ENCODE peak calls at places on chromosomes 4 and X, in four cellular contexts. V is heart left ventricle, Q is bronchial epithelial cell, Z is NCI-H1436. D is an unnamed sample.

GRCh38 chrX:67693928-67694327 is 150.1 kb downstream of the AR start:
- DNase-seq in V (no peak), Q (peak; percentile 41), Z (no peak), D (no peak)

GRCh38 chr4:134727696-134728095 is 526.1 kb upstream of the PABPC4L start:
- DNase-seq in V (no peak), Q (no peak), Z (no peak), D (no peak)

GRCh38 chr4:122764071-122764807 is 31.7 kb downstream of the BBS12 start:
- DNase-seq in V (no peak), Q (peak; percentile 29), Z (no peak), D (no peak)

GRCh38 chr4:56049428-56050212 is 100.9 kb downstream of the CEP135 start:
- DNase-seq in V (no peak), Q (peak; percentile 7), Z (peak; percentile 29), D (peak; percentile 2)

GRCh38 chr4:183485411-183486160 is 19.3 kb upstream of the ING2 start:
- DNase-seq in V (no peak), Q (peak; percentile 71), Z (no peak), D (no peak)

GRCh38 chr4:170134821-170135220 is 45.1 kb upstream of the AADAT start:
- DNase-seq in V (no peak), Q (no peak), Z (no peak), D (no peak)

GRCh38 chrX:2320580-2321327 is 180.0 kb downstream of the DHRSX start:
- DNase-seq in V (peak; percentile 74), Q (peak; percentile 81), Z (no peak), D (peak; percentile 70)

GRCh38 chrX:47743504-47743903 is 84.5 kb upstream of the UXT start:
- DNase-seq in V (no peak), Q (peak; percentile 8), Z (no peak), D (no peak)

GRCh38 chr4:85498068-85498733 is 23.3 kb downstream of the ARHGAP24 start:
- DNase-seq in V (no peak), Q (peak; percentile 88), Z (no peak), D (no peak)

D was measured in thyroid gland.